ENCODE peak calls at places on chromosomes 1 and 21, in seven cellular contexts. One of them, this sample, is unnamed.

GRCh38 chr21:16291296-16291695 is 561.5 kb downstream of the USP25 start:
- DNase-seq in upper lobe of right lung: no peak
- DNase-seq in pancreas: no peak
- DNase-seq in HL-60: no peak
- DNase-seq in IMR-90: no peak
- DNase-seq in GM23248: no peak
- DNase-seq in CD8-positive, alpha-beta T cell: no peak
- DNase-seq in this sample: no peak

GRCh38 chr1:160630523-160631087 is 16.2 kb downstream of the SLAMF1 start:
- DNase-seq in IMR-90: no peak
- DNase-seq in GM23248: no peak
- DNase-seq in CD8-positive, alpha-beta T cell: no peak
- DNase-seq in HL-60: no peak
- DNase-seq in upper lobe of right lung: no peak
- DNase-seq in pancreas: no peak
- DNase-seq in this sample: no peak

GRCh38 chr1:245558069-245558468 is 403.3 kb downstream of the KIF26B start:
- DNase-seq in HL-60: no peak
- DNase-seq in GM23248: no peak
- DNase-seq in upper lobe of right lung: no peak
- DNase-seq in CD8-positive, alpha-beta T cell: no peak
- DNase-seq in IMR-90: no peak
- DNase-seq in pancreas: no peak
- DNase-seq in this sample: no peak

GRCh38 chr1:216034506-216034905 is 388.7 kb downstream of the USH2A start:
- DNase-seq in IMR-90: peak
- DNase-seq in pancreas: no peak
- DNase-seq in CD8-positive, alpha-beta T cell: no peak
- DNase-seq in HL-60: no peak
- DNase-seq in GM23248: no peak
- DNase-seq in upper lobe of right lung: no peak
- DNase-seq in this sample: no peak

GRCh38 chr1:62237950-62238374 is 43.3 kb downstream of the L1TD1 start:
- DNase-seq in GM23248: no peak
- DNase-seq in pancreas: no peak
- DNase-seq in HL-60: no peak
- DNase-seq in IMR-90: no peak
- DNase-seq in CD8-positive, alpha-beta T cell: no peak
- DNase-seq in upper lobe of right lung: no peak
- DNase-seq in this sample: no peak

GRCh38 chr1:40059292-40059959 is 18.9 kb downstream of the CAP1 start:
- DNase-seq in CD8-positive, alpha-beta T cell: peak
- DNase-seq in upper lobe of right lung: no peak
- DNase-seq in pancreas: no peak
- DNase-seq in GM23248: peak
- DNase-seq in IMR-90: peak
- DNase-seq in HL-60: no peak
- DNase-seq in this sample: no peak

GRCh38 chr1:232629250-232630046 is 485 bp downstream of the SIPA1L2 start:
- DNase-seq in HL-60: no peak
- DNase-seq in CD8-positive, alpha-beta T cell: no peak
- DNase-seq in IMR-90: no peak
- DNase-seq in upper lobe of right lung: peak
- DNase-seq in pancreas: peak
- DNase-seq in GM23248: peak
- DNase-seq in this sample: peak

GRCh38 chr1:197773856-197774255 is 1.4 kb downstream of the DENND1B start:
- DNase-seq in GM23248: peak
- DNase-seq in IMR-90: no peak
- DNase-seq in CD8-positive, alpha-beta T cell: no peak
- DNase-seq in pancreas: no peak
- DNase-seq in HL-60: no peak
- DNase-seq in upper lobe of right lung: no peak
- DNase-seq in this sample: no peak

GRCh38 chr1:172657586-172657985 is 1.3 kb upstream of the FASLG start:
- DNase-seq in CD8-positive, alpha-beta T cell: no peak
- DNase-seq in upper lobe of right lung: no peak
- DNase-seq in IMR-90: no peak
- DNase-seq in GM23248: no peak
- DNase-seq in HL-60: no peak
- DNase-seq in pancreas: no peak
- DNase-seq in this sample: no peak

GRCh38 chr1:47859092-47859743 is 138.0 kb downstream of the TRABD2B start:
- DNase-seq in HL-60: no peak
- DNase-seq in pancreas: no peak
- DNase-seq in CD8-positive, alpha-beta T cell: no peak
- DNase-seq in upper lobe of right lung: no peak
- DNase-seq in IMR-90: no peak
- DNase-seq in GM23248: no peak
- DNase-seq in this sample: no peak

GRCh38 chr1:42940851-42941639 is 17.6 kb downstream of the SLC2A1 start:
- DNase-seq in upper lobe of right lung: no peak
- DNase-seq in GM23248: peak
- DNase-seq in CD8-positive, alpha-beta T cell: no peak
- DNase-seq in IMR-90: peak
- DNase-seq in pancreas: no peak
- DNase-seq in HL-60: no peak
- DNase-seq in this sample: no peak

GRCh38 chr1:161266096-161266679 is 7.6 kb downstream of the PCP4L1 start:
- DNase-seq in IMR-90: no peak
- DNase-seq in GM23248: peak
- DNase-seq in upper lobe of right lung: no peak
- DNase-seq in pancreas: no peak
- DNase-seq in CD8-positive, alpha-beta T cell: no peak
- DNase-seq in HL-60: no peak
- DNase-seq in this sample: no peak

GRCh38 chr1:230863449-230863848 is 4.9 kb downstream of the C1orf198 start:
- DNase-seq in HL-60: peak
- DNase-seq in IMR-90: no peak
- DNase-seq in CD8-positive, alpha-beta T cell: no peak
- DNase-seq in GM23248: no peak
- DNase-seq in upper lobe of right lung: peak
- DNase-seq in pancreas: peak
- DNase-seq in this sample: peak

GRCh38 chr1:58331156-58331555 is 215.4 kb downstream of the OMA1 start:
- DNase-seq in CD8-positive, alpha-beta T cell: no peak
- DNase-seq in upper lobe of right lung: no peak
- DNase-seq in GM23248: peak
- DNase-seq in HL-60: no peak
- DNase-seq in pancreas: no peak
- DNase-seq in IMR-90: no peak
- DNase-seq in this sample: no peak

GRCh38 chr1:8875216-8875861 is 3.1 kb downstream of the ENO1 start:
- DNase-seq in CD8-positive, alpha-beta T cell: no peak
- DNase-seq in pancreas: no peak
- DNase-seq in HL-60: no peak
- DNase-seq in GM23248: no peak
- DNase-seq in IMR-90: no peak
- DNase-seq in upper lobe of right lung: no peak
- DNase-seq in this sample: peak

GRCh38 chr1:154962238-154962678 is 676 bp upstream of the PYGO2 start:
- DNase-seq in IMR-90: peak
- DNase-seq in GM23248: peak
- DNase-seq in upper lobe of right lung: peak
- DNase-seq in CD8-positive, alpha-beta T cell: no peak
- DNase-seq in pancreas: no peak
- DNase-seq in HL-60: no peak
- DNase-seq in this sample: no peak

GRCh38 chr21:14842641-14843040 is 222.2 kb downstream of the NRIP1 start:
- DNase-seq in CD8-positive, alpha-beta T cell: no peak
- DNase-seq in pancreas: no peak
- DNase-seq in upper lobe of right lung: no peak
- DNase-seq in GM23248: peak
- DNase-seq in IMR-90: no peak
- DNase-seq in HL-60: no peak
- DNase-seq in this sample: no peak

GRCh38 chr21:14838400-14838799 is 226.4 kb downstream of the NRIP1 start:
- DNase-seq in upper lobe of right lung: no peak
- DNase-seq in IMR-90: peak
- DNase-seq in HL-60: no peak
- DNase-seq in pancreas: no peak
- DNase-seq in CD8-positive, alpha-beta T cell: no peak
- DNase-seq in GM23248: no peak
- DNase-seq in this sample: no peak

GRCh38 chr21:14843991-14844390 is 220.8 kb downstream of the NRIP1 start:
- DNase-seq in CD8-positive, alpha-beta T cell: no peak
- DNase-seq in HL-60: no peak
- DNase-seq in IMR-90: peak
- DNase-seq in pancreas: no peak
- DNase-seq in GM23248: peak
- DNase-seq in upper lobe of right lung: no peak
- DNase-seq in this sample: no peak

GRCh38 chr21:14846619-14847018 is 218.2 kb downstream of the NRIP1 start:
- DNase-seq in upper lobe of right lung: no peak
- DNase-seq in pancreas: no peak
- DNase-seq in IMR-90: no peak
- DNase-seq in HL-60: no peak
- DNase-seq in GM23248: no peak
- DNase-seq in CD8-positive, alpha-beta T cell: no peak
- DNase-seq in this sample: no peak

DNA sequence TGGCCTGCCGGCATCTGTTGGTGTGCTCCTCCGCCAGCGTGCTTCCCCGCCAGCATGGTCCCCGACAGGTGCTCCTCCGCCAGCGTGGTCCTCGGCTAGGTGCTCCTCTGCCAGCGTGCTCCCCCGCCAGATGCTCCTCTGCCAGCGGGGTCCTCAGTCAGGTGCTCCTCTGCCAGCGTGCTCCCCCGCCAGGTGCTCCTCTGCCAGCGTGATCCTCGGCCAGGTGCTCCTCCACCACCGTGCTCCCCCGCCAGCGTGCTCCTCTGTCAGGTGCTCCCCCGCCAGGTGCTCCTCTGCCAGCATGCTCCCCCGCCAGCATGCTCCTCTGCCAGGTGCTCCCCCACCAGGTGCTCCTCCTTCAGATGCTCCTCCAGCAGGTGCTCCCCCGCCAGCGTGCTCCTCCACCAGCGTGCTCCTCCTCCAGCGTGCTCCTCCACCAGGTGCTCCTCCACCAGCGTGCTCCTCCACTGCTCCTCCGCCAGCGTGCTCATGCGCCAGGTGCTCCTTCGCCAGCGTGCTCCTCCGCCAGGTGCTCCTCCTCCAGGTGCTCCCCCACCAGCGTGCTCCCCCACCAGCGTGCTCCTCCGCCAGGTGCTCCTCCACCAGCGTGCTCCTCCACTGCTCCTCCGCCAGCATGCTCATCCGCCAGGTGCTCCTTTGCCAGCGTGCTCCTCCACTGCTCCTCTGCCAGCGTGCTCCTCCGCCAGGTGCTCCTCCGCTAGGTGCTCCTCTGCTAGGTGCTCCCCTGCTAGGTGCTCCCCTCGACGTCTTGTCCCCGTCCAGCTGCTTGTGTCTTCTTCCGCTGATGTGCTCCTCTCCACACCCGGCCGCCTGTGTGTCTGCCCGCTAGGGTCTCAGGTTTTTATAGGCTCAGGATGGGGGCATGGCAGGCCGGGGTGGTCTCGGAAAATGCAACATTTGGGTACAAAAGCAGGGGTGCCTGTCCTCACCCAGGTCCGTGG is 223.0 kb downstream of the NRIP1 start:
- DNase-seq in GM23248: no peak
- DNase-seq in HL-60: no peak
- DNase-seq in upper lobe of right lung: peak
- DNase-seq in CD8-positive, alpha-beta T cell: no peak
- DNase-seq in pancreas: peak
- DNase-seq in IMR-90: no peak
- DNase-seq in this sample: no peak
- H3K27ac ChIP-seq in GM23248: no peak
- H3K27ac ChIP-seq in HL-60: no peak
- H3K27ac ChIP-seq in upper lobe of right lung: no peak
- H3K27ac ChIP-seq in CD8-positive, alpha-beta T cell: no peak
- H3K27ac ChIP-seq in pancreas: no peak
- H3K27ac ChIP-seq in IMR-90: no peak
- H3K27ac ChIP-seq in this sample: no peak

GRCh38 chr1:201714542-201715276 is 114.2 kb upstream of the IPO9 start:
- DNase-seq in HL-60: peak
- DNase-seq in IMR-90: peak
- DNase-seq in pancreas: peak
- DNase-seq in upper lobe of right lung: peak
- DNase-seq in CD8-positive, alpha-beta T cell: no peak
- DNase-seq in GM23248: peak
- DNase-seq in this sample: no peak

GRCh38 chr1:201715351-201715750 is 113.6 kb upstream of the IPO9 start:
- DNase-seq in HL-60: no peak
- DNase-seq in GM23248: no peak
- DNase-seq in CD8-positive, alpha-beta T cell: no peak
- DNase-seq in IMR-90: no peak
- DNase-seq in upper lobe of right lung: no peak
- DNase-seq in pancreas: no peak
- DNase-seq in this sample: no peak

GRCh38 chr1:201717286-201717685 is 111.7 kb upstream of the IPO9 start:
- DNase-seq in IMR-90: no peak
- DNase-seq in CD8-positive, alpha-beta T cell: no peak
- DNase-seq in GM23248: no peak
- DNase-seq in pancreas: no peak
- DNase-seq in HL-60: no peak
- DNase-seq in upper lobe of right lung: peak
- DNase-seq in this sample: no peak

GRCh38 chr1:201716742-201717135 is 112.2 kb upstream of the IPO9 start:
- DNase-seq in CD8-positive, alpha-beta T cell: no peak
- DNase-seq in pancreas: no peak
- DNase-seq in HL-60: no peak
- DNase-seq in IMR-90: no peak
- DNase-seq in GM23248: no peak
- DNase-seq in upper lobe of right lung: peak
- DNase-seq in this sample: no peak

GRCh38 chr1:201715801-201716741 is 112.9 kb upstream of the IPO9 start:
- DNase-seq in CD8-positive, alpha-beta T cell: no peak
- DNase-seq in GM23248: peak
- DNase-seq in HL-60: no peak
- DNase-seq in upper lobe of right lung: peak
- DNase-seq in pancreas: no peak
- DNase-seq in IMR-90: no peak
- DNase-seq in this sample: no peak
- H3K27ac ChIP-seq in CD8-positive, alpha-beta T cell: no peak
- H3K27ac ChIP-seq in GM23248: peak
- H3K27ac ChIP-seq in HL-60: peak
- H3K27ac ChIP-seq in upper lobe of right lung: peak
- H3K27ac ChIP-seq in pancreas: no peak
- H3K27ac ChIP-seq in IMR-90: peak
- H3K27ac ChIP-seq in this sample: peak

DNA sequence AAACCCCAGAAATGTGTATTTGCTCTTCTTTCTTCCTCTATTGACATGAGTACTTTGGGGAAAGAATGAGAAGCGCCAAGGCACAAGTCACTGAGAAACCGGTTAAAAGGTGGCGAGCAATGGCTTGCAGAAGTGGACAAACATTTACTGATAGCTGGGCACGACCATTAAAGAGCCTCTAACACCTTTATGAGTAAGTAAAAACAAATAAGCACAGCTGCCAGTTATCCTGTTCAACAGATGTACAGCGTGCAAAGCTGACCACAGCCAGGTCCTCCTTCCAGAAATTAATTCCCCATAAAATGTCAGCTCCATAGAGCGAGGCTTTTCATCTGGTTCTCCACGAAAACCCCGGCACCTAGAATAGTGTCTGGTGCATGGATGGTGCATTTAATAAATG is 72.7 kb downstream of the CAPZB start:
- DNase-seq in GM23248: no peak
- DNase-seq in HL-60: no peak
- DNase-seq in CD8-positive, alpha-beta T cell: no peak
- DNase-seq in upper lobe of right lung: no peak
- DNase-seq in pancreas: no peak
- DNase-seq in IMR-90: no peak
- DNase-seq in this sample: no peak
- H3K27ac ChIP-seq in GM23248: no peak
- H3K27ac ChIP-seq in HL-60: no peak
- H3K27ac ChIP-seq in CD8-positive, alpha-beta T cell: no peak
- H3K27ac ChIP-seq in upper lobe of right lung: peak
- H3K27ac ChIP-seq in pancreas: no peak
- H3K27ac ChIP-seq in IMR-90: no peak
- H3K27ac ChIP-seq in this sample: no peak

GRCh38 chr21:43597845-43598244 is 61.4 kb downstream of the HSF2BP start:
- DNase-seq in upper lobe of right lung: no peak
- DNase-seq in CD8-positive, alpha-beta T cell: no peak
- DNase-seq in IMR-90: no peak
- DNase-seq in pancreas: no peak
- DNase-seq in GM23248: no peak
- DNase-seq in HL-60: no peak
- DNase-seq in this sample: no peak
- H3K27ac ChIP-seq in upper lobe of right lung: no peak
- H3K27ac ChIP-seq in CD8-positive, alpha-beta T cell: no peak
- H3K27ac ChIP-seq in IMR-90: no peak
- H3K27ac ChIP-seq in pancreas: no peak
- H3K27ac ChIP-seq in GM23248: peak
- H3K27ac ChIP-seq in HL-60: no peak
- H3K27ac ChIP-seq in this sample: no peak